ENCODE peak calls at places on chromosomes 1 and 21, in ten cellular contexts. A, L, T, W, E, V, N, P, Z and D are unnamed samples.

GRCh38 chr1:173112129-173112528 is 61.4 kb upstream of the TNFSF18 start:
- DNase-seq in N (no peak), P (no peak), V (no peak), E (no peak), W (no peak), Z (no peak), L (no peak), T (no peak), A (no peak), D (no peak)

GRCh38 chr1:242062271-242062670 is 63.4 kb upstream of the MAP1LC3C start:
- DNase-seq in W (no peak), V (no peak), T (no peak), N (no peak), L (no peak), A (no peak), P (no peak), E (no peak), Z (no peak), D (no peak)

GRCh38 chr21:25350056-25350455 is 257.2 kb downstream of the MRPL39 start:
- DNase-seq in W (peak), A (no peak), P (no peak), L (peak), T (no peak), Z (no peak), E (no peak), V (no peak), N (peak), D (no peak)

GRCh38 chr1:9317591-9318331 is 25.1 kb downstream of the SPSB1 start:
- DNase-seq in P (no peak), L (no peak), N (peak), T (no peak), V (no peak), W (no peak), E (no peak), Z (peak), A (no peak), D (no peak)

GRCh38 chr1:220485131-220485530 is 42.8 kb upstream of the MARK1 start:
- DNase-seq in P (no peak), E (no peak), L (no peak), W (peak), T (no peak), V (no peak), A (no peak), Z (no peak), N (no peak), D (no peak)

GRCh38 chr1:60848583-60849188 is 233.7 kb upstream of the NFIA start:
- DNase-seq in V (no peak), T (peak), P (no peak), N (peak), E (peak), W (peak), Z (peak), A (peak), L (no peak), D (no peak)

GRCh38 chr1:11571906-11572616 is 82.2 kb downstream of the FBXO2 start:
- DNase-seq in T (no peak), P (no peak), A (no peak), Z (no peak), N (no peak), E (no peak), V (no peak), L (peak), W (peak), D (no peak)

GRCh38 chr1:205998457-205999241 is 4.5 kb downstream of the RAB7B start:
- DNase-seq in Z (peak), A (no peak), W (no peak), N (no peak), E (no peak), P (no peak), T (no peak), L (no peak), V (no peak), D (no peak)

GRCh38 chr1:119702384-119702783 is 9.3 kb upstream of the PHGDH start:
- DNase-seq in W (no peak), L (no peak), A (peak), N (peak), Z (no peak), V (no peak), E (no peak), P (no peak), T (no peak), D (no peak)

GRCh38 chr1:164735315-164736052 is 176.5 kb downstream of the PBX1 start:
- DNase-seq in T (no peak), N (peak), E (no peak), P (no peak), W (no peak), A (no peak), V (no peak), Z (no peak), L (no peak), D (no peak)

GRCh38 chr1:1900883-1901640 is 10.2 kb upstream of the GNB1 start:
- DNase-seq in A (no peak), L (no peak), P (no peak), Z (no peak), N (no peak), T (no peak), W (no peak), E (no peak), V (no peak), D (no peak)

GRCh38 chr1:25534389-25534788 is 9.0 kb upstream of the LDLRAP1 start:
- DNase-seq in Z (peak), A (no peak), V (no peak), W (no peak), E (no peak), L (no peak), N (no peak), P (no peak), T (no peak), D (no peak)

GRCh38 chr1:32650157-32650751 is at the start of gene ZBTB8OS:
- DNase-seq in W (peak), A (peak), N (peak), E (peak), V (peak), Z (peak), T (peak), P (peak), L (peak), D (peak)

GRCh38 chr1:93014156-93014555 is 52.9 kb upstream of the DIPK1A start:
- DNase-seq in N (no peak), V (no peak), T (no peak), A (no peak), Z (no peak), W (no peak), L (no peak), P (no peak), E (no peak), D (no peak)

GRCh38 chr21:42471716-42472330 is 24.2 kb downstream of the RSPH1 start:
- DNase-seq in T (no peak), A (no peak), W (no peak), L (no peak), P (no peak), E (no peak), Z (no peak), V (no peak), N (no peak), D (no peak)

GRCh38 chr21:43911935-43912487 is 47.0 kb downstream of the AGPAT3 start:
- DNase-seq in Z (no peak), P (no peak), L (no peak), N (no peak), A (no peak), V (no peak), T (no peak), W (no peak), E (no peak), D (no peak)